ENCODE peak calls at places on chromosomes 5 and 9, in four cellular contexts. One of them, this sample, is unnamed.

GRCh38 chr9:115548826-115549225 is 430.9 kb upstream of the TNC start:
- DNase-seq in WTC11: no peak
- DNase-seq in K562: no peak
- DNase-seq in HepG2: no peak
- DNase-seq in this sample: no peak

GRCh38 chr9:114484854-114485443 is 20.3 kb downstream of the WHRN start:
- DNase-seq in HepG2: no peak
- DNase-seq in K562: peak
- DNase-seq in WTC11: no peak
- DNase-seq in this sample: no peak

GRCh38 chr5:42840279-42840678 is 28.6 kb upstream of the SELENOP start:
- DNase-seq in WTC11: no peak
- DNase-seq in K562: no peak
- DNase-seq in HepG2: peak
- DNase-seq in this sample: no peak

GRCh38 chr5:35736280-35736679 is 118.6 kb downstream of the SPEF2 start:
- DNase-seq in K562: no peak
- DNase-seq in HepG2: no peak
- DNase-seq in WTC11: no peak
- DNase-seq in this sample: no peak

GRCh38 chr5:173602423-173602822 is 14.0 kb downstream of the BOD1 start:
- DNase-seq in K562: no peak
- DNase-seq in HepG2: no peak
- DNase-seq in WTC11: no peak
- DNase-seq in this sample: no peak

GRCh38 chr5:60978968-60979367 is 34.0 kb downstream of the NDUFAF2 start:
- DNase-seq in HepG2: no peak
- DNase-seq in WTC11: no peak
- DNase-seq in K562: no peak
- DNase-seq in this sample: no peak

GRCh38 chr9:120526493-120526892 is 53.5 kb downstream of the CDK5RAP2 start:
- DNase-seq in HepG2: no peak
- DNase-seq in WTC11: no peak
- DNase-seq in K562: no peak
- DNase-seq in this sample: no peak

GRCh38 chr9:134968011-134968822 is 50.5 kb upstream of the FCN1 start:
- DNase-seq in HepG2: no peak
- DNase-seq in K562: no peak
- DNase-seq in WTC11: no peak
- DNase-seq in this sample: peak

GRCh38 chr5:4584982-4585381 is 555.1 kb upstream of the ADAMTS16 start:
- DNase-seq in WTC11: no peak
- DNase-seq in HepG2: no peak
- DNase-seq in K562: no peak
- DNase-seq in this sample: no peak

GRCh38 chr9:121499427-121500164 is at the start of gene GGTA1:
- DNase-seq in HepG2: no peak
- DNase-seq in WTC11: peak
- DNase-seq in K562: peak
- DNase-seq in this sample: peak

GRCh38 chr9:93276973-93277372 is 93.0 kb downstream of the WNK2 start:
- DNase-seq in HepG2: no peak
- DNase-seq in WTC11: no peak
- DNase-seq in K562: peak
- DNase-seq in this sample: no peak

GRCh38 chr9:95508968-95509850 is 7.6 kb downstream of the PTCH1 start:
- DNase-seq in HepG2: peak
- DNase-seq in K562: peak
- DNase-seq in WTC11: peak
- DNase-seq in this sample: peak

GRCh38 chr5:109313123-109313522 is 96.7 kb downstream of the PJA2 start:
- DNase-seq in HepG2: no peak
- DNase-seq in WTC11: no peak
- DNase-seq in K562: no peak
- DNase-seq in this sample: no peak

GRCh38 chr5:149938791-149939358 is 5.7 kb downstream of the PDE6A start:
- DNase-seq in HepG2: no peak
- DNase-seq in K562: no peak
- DNase-seq in WTC11: no peak
- DNase-seq in this sample: no peak

GRCh38 chr9:88990721-88991065 is 575 bp upstream of the S1PR3 start:
- DNase-seq in K562: no peak
- DNase-seq in HepG2: no peak
- DNase-seq in WTC11: peak
- DNase-seq in this sample: peak

GRCh38 chr9:108904161-108904560 is 29.8 kb downstream of the ELP1 start:
- DNase-seq in HepG2: no peak
- DNase-seq in WTC11: no peak
- DNase-seq in K562: no peak
- DNase-seq in this sample: no peak

GRCh38 chr9:117377046-117377445 is 37.8 kb downstream of the ASTN2 start:
- DNase-seq in WTC11: peak
- DNase-seq in K562: no peak
- DNase-seq in HepG2: no peak
- DNase-seq in this sample: no peak

GRCh38 chr5:158450761-158451160 is 591.8 kb upstream of the CLINT1 start:
- DNase-seq in K562: no peak
- DNase-seq in WTC11: no peak
- DNase-seq in HepG2: no peak
- DNase-seq in this sample: no peak

GRCh38 chr9:137479315-137479861 is 20.3 kb upstream of the NSMF start:
- DNase-seq in WTC11: no peak
- DNase-seq in HepG2: no peak
- DNase-seq in K562: no peak
- DNase-seq in this sample: no peak

GRCh38 chr9:23821400-23822181 is 4.4 kb downstream of the ELAVL2 start:
- DNase-seq in K562: no peak
- DNase-seq in WTC11: peak
- DNase-seq in HepG2: no peak
- DNase-seq in this sample: peak

GRCh38 chr9:98024702-98025101 is 31.8 kb upstream of the NANS start:
- DNase-seq in HepG2: no peak
- DNase-seq in K562: no peak
- DNase-seq in WTC11: no peak
- DNase-seq in this sample: no peak

GRCh38 chr5:139291051-139291450 is 2.5 kb upstream of the MATR3 start:
- DNase-seq in HepG2: no peak
- DNase-seq in WTC11: no peak
- DNase-seq in K562: no peak
- DNase-seq in this sample: no peak

GRCh38 chr5:161751265-161751664 is 65.7 kb downstream of the GABRA6 start:
- DNase-seq in K562: no peak
- DNase-seq in WTC11: peak
- DNase-seq in HepG2: no peak
- DNase-seq in this sample: no peak

GRCh38 chr9:31597977-31598376 is 786.5 kb upstream of the ACO1 start:
- DNase-seq in K562: no peak
- DNase-seq in WTC11: no peak
- DNase-seq in HepG2: peak
- DNase-seq in this sample: no peak
- TF ChIP-seq ELF4 in K562: no peak
- TF ChIP-seq ELF4 in WTC11: no peak
- TF ChIP-seq ELF4 in HepG2: no peak
- TF ChIP-seq ELF4 in this sample: no peak

DNA sequence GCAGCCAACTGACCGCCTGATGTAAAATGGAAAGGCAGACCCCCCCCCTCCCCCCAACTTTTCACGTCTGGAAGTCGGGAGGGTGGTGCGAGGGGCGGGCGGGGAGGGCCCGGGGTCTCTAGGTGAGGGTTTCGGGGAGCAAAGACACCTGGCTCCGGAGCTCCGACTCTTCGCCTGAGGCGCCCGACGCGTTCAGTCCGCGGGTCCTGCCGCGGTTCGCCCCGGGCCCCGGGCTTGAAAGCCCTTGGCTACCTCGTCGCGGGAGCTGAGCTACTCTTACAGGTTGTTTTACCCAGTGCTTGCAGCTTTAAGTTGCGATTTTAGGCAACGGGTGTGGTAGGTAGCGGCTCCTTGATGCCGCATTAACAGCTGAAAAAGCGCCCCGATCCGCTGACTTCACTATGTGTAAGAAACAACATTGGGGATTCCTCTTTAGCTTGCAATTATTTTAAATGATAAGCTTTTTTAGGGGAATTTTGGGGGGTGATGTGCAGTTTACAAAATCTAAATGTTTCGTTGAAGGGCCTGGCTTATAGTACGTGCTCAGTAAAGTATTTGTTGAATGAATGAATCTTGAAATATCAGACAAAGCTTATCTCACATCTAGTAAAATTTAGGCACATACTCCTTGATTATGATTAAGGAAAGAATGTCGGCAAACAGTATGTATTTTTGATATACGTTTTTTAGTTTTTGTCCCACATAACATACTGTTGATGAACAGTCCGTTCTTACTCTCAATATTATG is 774 bp downstream of the CDC42SE2 start:
- DNase-seq in WTC11: peak
- DNase-seq in K562: no peak
- DNase-seq in HepG2: no peak
- DNase-seq in this sample: peak
- TF ChIP-seq ELF4 in WTC11: no peak
- TF ChIP-seq ELF4 in K562: no peak
- TF ChIP-seq ELF4 in HepG2: no peak
- TF ChIP-seq ELF4 in this sample: no peak

GRCh38 chr5:143968071-143968878 is 156.3 kb downstream of the HMHB1 start:
- DNase-seq in WTC11: no peak
- DNase-seq in HepG2: peak
- DNase-seq in K562: no peak
- DNase-seq in this sample: peak
- TF ChIP-seq ELF4 in WTC11: no peak
- TF ChIP-seq ELF4 in HepG2: no peak
- TF ChIP-seq ELF4 in K562: no peak
- TF ChIP-seq ELF4 in this sample: no peak

GRCh38 chr9:14652729-14653377 is 40.4 kb downstream of the ZDHHC21 start:
- DNase-seq in WTC11: no peak
- DNase-seq in HepG2: peak
- DNase-seq in K562: peak
- DNase-seq in this sample: peak
- TF ChIP-seq ELF4 in WTC11: no peak
- TF ChIP-seq ELF4 in HepG2: no peak
- TF ChIP-seq ELF4 in K562: no peak
- TF ChIP-seq ELF4 in this sample: no peak

GRCh38 chr9:70257991-70258691 is 637 bp upstream of the SMC5 start:
- DNase-seq in HepG2: peak
- DNase-seq in WTC11: peak
- DNase-seq in K562: no peak
- DNase-seq in this sample: peak
- TF ChIP-seq ELF4 in HepG2: no peak
- TF ChIP-seq ELF4 in WTC11: no peak
- TF ChIP-seq ELF4 in K562: no peak
- TF ChIP-seq ELF4 in this sample: no peak

GRCh38 chr9:77449177-77450092 is 198.7 kb downstream of the GNA14 start:
- DNase-seq in WTC11: no peak
- DNase-seq in HepG2: no peak
- DNase-seq in K562: no peak
- DNase-seq in this sample: no peak
- TF ChIP-seq ELF4 in WTC11: no peak
- TF ChIP-seq ELF4 in HepG2: no peak
- TF ChIP-seq ELF4 in K562: no peak
- TF ChIP-seq ELF4 in this sample: no peak

GRCh38 chr5:154474957-154475334 is 3.1 kb downstream of the HAND1 start:
- DNase-seq in K562: no peak
- DNase-seq in WTC11: no peak
- DNase-seq in HepG2: no peak
- DNase-seq in this sample: no peak
- TF ChIP-seq ELF4 in K562: no peak
- TF ChIP-seq ELF4 in WTC11: no peak
- TF ChIP-seq ELF4 in HepG2: no peak
- TF ChIP-seq ELF4 in this sample: no peak

GRCh38 chr5:16773990-16774389 is 157.2 kb upstream of the RETREG1 start:
- DNase-seq in HepG2: no peak
- DNase-seq in WTC11: no peak
- DNase-seq in K562: no peak
- DNase-seq in this sample: no peak
- TF ChIP-seq ELF4 in HepG2: no peak
- TF ChIP-seq ELF4 in WTC11: no peak
- TF ChIP-seq ELF4 in K562: no peak
- TF ChIP-seq ELF4 in this sample: no peak

DNA sequence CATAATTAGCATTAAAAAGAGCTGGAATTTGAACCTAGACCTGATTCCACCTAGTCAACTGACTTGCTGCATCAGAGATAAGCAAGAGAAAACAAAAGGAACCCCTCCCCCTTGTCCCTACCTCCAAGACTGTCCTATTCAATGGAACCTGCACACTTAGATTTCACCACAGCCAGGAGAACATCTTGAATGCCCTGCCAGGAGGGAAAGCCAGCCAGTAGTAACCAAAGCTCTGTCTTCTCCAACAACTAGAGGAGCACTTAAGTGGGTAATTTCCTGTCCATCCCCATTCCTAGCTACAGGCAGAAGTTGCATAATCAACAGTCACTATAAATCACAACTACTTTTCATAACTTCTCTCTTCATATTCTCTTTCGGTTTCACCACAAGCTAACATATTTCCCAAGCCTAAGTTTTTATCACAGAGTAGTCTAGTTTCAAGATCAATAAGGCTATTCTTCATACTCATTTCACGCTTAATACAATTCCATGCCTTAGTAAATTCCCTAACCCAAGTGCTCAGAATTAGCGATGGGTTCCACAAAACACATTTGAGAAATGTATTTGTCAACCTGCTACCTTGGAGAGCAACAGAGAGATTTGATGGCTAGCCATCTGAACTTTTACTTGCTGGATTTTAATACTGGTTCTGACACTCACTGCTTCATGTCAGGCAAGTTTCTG is 2.2 kb downstream of the DENND1A start:
- DNase-seq in WTC11: no peak
- DNase-seq in K562: no peak
- DNase-seq in HepG2: no peak
- DNase-seq in this sample: no peak
- TF ChIP-seq ELF4 in WTC11: no peak
- TF ChIP-seq ELF4 in K562: no peak
- TF ChIP-seq ELF4 in HepG2: no peak
- TF ChIP-seq ELF4 in this sample: no peak